ENCODE peak calls at places on chromosome 5, in eight cellular contexts. X is fibroblast of the aortic adventitia; I is omental fat pad; E is endothelial cell; L is GM20000; T is upper lobe of right lung; K is lower lobe of right lung; B is CD8-positive, alpha-beta T cell. P is an unnamed sample.

GRCh38 chr5:87327998-87328397 is 60.3 kb downstream of the RASA1 start:
- DNase-seq in X (peak), I (no peak), E (no peak), L (no peak), T (no peak), K (no peak), B (no peak), P (no peak)

GRCh38 chr5:94113-94892 is 2.3 kb downstream of the PLEKHG4B start:
- DNase-seq in X (no peak), I (no peak), E (no peak), L (no peak), T (no peak), K (no peak), B (no peak), P (no peak)

GRCh38 chr5:103473725-103474124 is 88.9 kb downstream of the NUDT12 start:
- DNase-seq in X (peak), I (no peak), E (no peak), L (no peak), T (no peak), K (no peak), B (no peak), P (no peak)

GRCh38 chr5:130109152-130109551 is 204.9 kb downstream of the CHSY3 start:
- DNase-seq in X (peak), I (no peak), E (no peak), L (peak), T (no peak), K (no peak), B (no peak), P (no peak)

GRCh38 chr5:88834499-88834898 is 48.5 kb downstream of the MEF2C start:
- DNase-seq in X (no peak), I (no peak), E (no peak), L (no peak), T (no peak), K (no peak), B (no peak), P (no peak)

GRCh38 chr5:116476903-116477537 is 97.6 kb downstream of the SEMA6A start:
- DNase-seq in X (no peak), I (no peak), E (no peak), L (no peak), T (no peak), K (no peak), B (no peak), P (no peak)

GRCh38 chr5:147756566-147756965 is 26.0 kb downstream of the JAKMIP2 start:
- DNase-seq in X (no peak), I (no peak), E (no peak), L (no peak), T (no peak), K (no peak), B (no peak), P (no peak)

GRCh38 chr5:9335754-9336495 is 209.9 kb downstream of the SEMA5A start:
- DNase-seq in X (peak), I (no peak), E (no peak), L (no peak), T (no peak), K (no peak), B (no peak), P (no peak)

GRCh38 chr5:179338123-179338676 is 7.1 kb downstream of the ADAMTS2 start:
- DNase-seq in X (no peak), I (no peak), E (no peak), L (no peak), T (no peak), K (peak), B (no peak), P (no peak)

GRCh38 chr5:157510682-157511081 is 50.7 kb downstream of the NIPAL4 start:
- DNase-seq in X (no peak), I (no peak), E (no peak), L (no peak), T (no peak), K (no peak), B (no peak), P (no peak)

GRCh38 chr5:61304611-61305369 is 27.3 kb upstream of the ZSWIM6 start:
- DNase-seq in X (peak), I (no peak), E (no peak), L (no peak), T (peak), K (peak), B (no peak), P (no peak)

GRCh38 chr5:113505181-113505580 is 8.3 kb upstream of the YTHDC2 start:
- DNase-seq in X (peak), I (no peak), E (no peak), L (no peak), T (no peak), K (no peak), B (no peak), P (no peak)

GRCh38 chr5:62152394-62153123 is 153.4 kb upstream of the KIF2A start:
- DNase-seq in X (peak), I (no peak), E (no peak), L (no peak), T (no peak), K (no peak), B (no peak), P (no peak)

GRCh38 chr5:149317281-149318048 is 27.8 kb upstream of the GRPEL2 start:
- DNase-seq in X (peak), I (no peak), E (no peak), L (peak), T (no peak), K (no peak), B (no peak), P (no peak)

GRCh38 chr5:95866431-95867063 is 44.0 kb upstream of the GLRX start:
- DNase-seq in X (no peak), I (no peak), E (no peak), L (no peak), T (no peak), K (no peak), B (no peak), P (no peak)

GRCh38 chr5:180046656-180047055 is 24.9 kb downstream of the RNF130 start:
- DNase-seq in X (no peak), I (no peak), E (no peak), L (no peak), T (no peak), K (no peak), B (no peak), P (no peak)

GRCh38 chr5:143554918-143555477 is 151.5 kb upstream of the NR3C1 start:
- DNase-seq in X (no peak), I (no peak), E (no peak), L (no peak), T (no peak), K (no peak), B (no peak), P (no peak)

GRCh38 chr5:138932171-138932810 is 57.2 kb upstream of the LRRTM2 start:
- DNase-seq in X (no peak), I (no peak), E (no peak), L (no peak), T (no peak), K (no peak), B (no peak), P (no peak)

GRCh38 chr5:57887851-57888621 is 405.4 kb upstream of the ACTBL2 start:
- DNase-seq in X (peak), I (no peak), E (peak), L (no peak), T (no peak), K (no peak), B (no peak), P (no peak)

GRCh38 chr5:17288570-17288969 is 71.1 kb downstream of the BASP1 start:
- DNase-seq in X (no peak), I (no peak), E (no peak), L (no peak), T (no peak), K (no peak), B (no peak), P (no peak)

GRCh38 chr5:95244479-95244878 is 40.4 kb downstream of the MCTP1 start:
- DNase-seq in X (no peak), I (no peak), E (no peak), L (no peak), T (no peak), K (no peak), B (no peak), P (no peak)

GRCh38 chr5:80064124-80064523 is 29.0 kb downstream of the THBS4 start:
- DNase-seq in X (peak), I (no peak), E (no peak), L (no peak), T (no peak), K (no peak), B (no peak), P (no peak)

GRCh38 chr5:150513375-150514309 is 5.7 kb downstream of the NDST1 start:
- DNase-seq in X (no peak), I (no peak), E (peak), L (no peak), T (no peak), K (no peak), B (no peak), P (no peak)
- TF ChIP-seq CTCF in X (peak), I (no peak), E (peak), L (no peak), T (peak), K (no peak), B (no peak), P (no peak)

DNA sequence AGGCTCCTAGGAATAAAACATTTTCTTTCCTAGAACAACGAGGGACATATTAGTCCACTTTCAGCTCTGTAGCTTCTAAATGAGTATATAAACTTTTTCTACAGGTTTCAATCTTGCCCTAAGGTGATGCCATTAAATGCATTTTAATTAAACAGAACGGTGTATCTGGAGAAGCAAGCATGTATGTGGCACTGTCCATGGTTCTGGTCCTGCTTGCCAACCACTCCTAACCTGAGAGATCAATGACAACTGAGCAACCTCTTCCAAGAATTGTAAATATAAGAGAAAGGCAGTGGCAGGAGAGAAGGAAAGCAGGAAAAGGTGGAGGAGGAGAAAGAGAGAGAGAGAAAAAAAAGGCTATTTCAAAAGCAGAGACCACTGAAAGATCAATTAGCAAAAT is 95.6 kb upstream of the SPOCK1 start:
- DNase-seq in X (peak), I (no peak), E (no peak), L (no peak), T (no peak), K (no peak), B (no peak), P (no peak)
- TF ChIP-seq CTCF in X (no peak), I (no peak), E (no peak), L (no peak), T (no peak), K (no peak), B (no peak), P (no peak)

GRCh38 chr5:132464155-132464939 is 26.2 kb downstream of the IRF1 start:
- DNase-seq in X (no peak), I (no peak), E (no peak), L (no peak), T (no peak), K (no peak), B (no peak), P (no peak)
- TF ChIP-seq CTCF in X (no peak), I (no peak), E (no peak), L (no peak), T (peak), K (peak), B (no peak), P (no peak)

GRCh38 chr5:140118294-140118936 is 4.5 kb downstream of the PURA start:
- DNase-seq in X (no peak), I (no peak), E (no peak), L (no peak), T (no peak), K (no peak), B (no peak), P (no peak)

GRCh38 chr5:140115186-140115500 is 1.2 kb downstream of the PURA start:
- DNase-seq in X (no peak), I (no peak), E (no peak), L (no peak), T (no peak), K (no peak), B (no peak), P (no peak)

GRCh38 chr5:140117523-140117922 is 3.6 kb downstream of the PURA start:
- DNase-seq in X (no peak), I (no peak), E (no peak), L (no peak), T (no peak), K (no peak), B (no peak), P (no peak)

GRCh38 chr5:140114341-140115185 is 654 bp downstream of the PURA start:
- DNase-seq in X (peak), I (peak), E (peak), L (no peak), T (peak), K (peak), B (peak), P (peak)

DNA sequence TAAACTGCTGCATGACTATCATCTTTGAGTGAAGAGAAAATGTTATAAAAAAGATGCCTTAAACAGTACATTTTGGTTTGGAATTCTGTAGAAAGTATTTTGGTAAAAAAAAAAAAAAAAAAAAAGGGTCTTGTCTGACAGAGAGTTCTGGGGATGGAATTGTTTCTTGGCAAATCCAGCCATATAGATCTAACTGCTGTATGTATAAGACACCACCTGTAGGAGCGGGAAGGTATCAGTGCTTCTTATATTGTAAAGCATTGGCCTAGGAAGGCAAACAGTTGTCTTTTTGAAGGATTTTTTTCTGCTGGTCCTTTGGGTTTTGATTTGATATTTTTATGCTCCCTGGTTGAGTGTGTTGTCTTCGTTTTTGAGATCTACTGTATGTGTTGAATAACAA is 2.8 kb downstream of the PURA start:
- DNase-seq in X (no peak), I (no peak), E (no peak), L (no peak), T (no peak), K (no peak), B (no peak), P (no peak)
- TF ChIP-seq CTCF in X (no peak), I (no peak), E (no peak), L (no peak), T (no peak), K (no peak), B (peak), P (no peak)

GRCh38 chr5:63961125-63961597 is 1.1 kb downstream of the HTR1A start:
- DNase-seq in X (no peak), I (no peak), E (no peak), L (no peak), T (no peak), K (peak), B (no peak), P (no peak)

GRCh38 chr5:63958654-63959053 is 3.6 kb downstream of the HTR1A start:
- DNase-seq in X (no peak), I (no peak), E (no peak), L (no peak), T (no peak), K (no peak), B (no peak), P (no peak)

GRCh38 chr5:63960646-63961045 is 1.6 kb downstream of the HTR1A start:
- DNase-seq in X (no peak), I (no peak), E (no peak), L (no peak), T (peak), K (no peak), B (no peak), P (no peak)

GRCh38 chr5:63957617-63958016 is 4.6 kb downstream of the HTR1A start:
- DNase-seq in X (no peak), I (no peak), E (no peak), L (no peak), T (no peak), K (no peak), B (no peak), P (no peak)

GRCh38 chr5:63959177-63959982 is 2.9 kb downstream of the HTR1A start:
- DNase-seq in X (no peak), I (no peak), E (peak), L (no peak), T (peak), K (peak), B (no peak), P (no peak)
- TF ChIP-seq CTCF in X (no peak), I (no peak), E (peak), L (no peak), T (no peak), K (no peak), B (no peak), P (no peak)

P was measured in activated B cell treated with CpG ODN at 0.5 μM for 24 hours.